ENCODE peak calls at places on chromosomes 16 and 17, in six cellular contexts. C is HCT116, G is PC-3, U is SK-N-SH, K is GM23338, T is neural progenitor cell. D is an unnamed sample.

GRCh38 chr17:59427425-59427921 is 96.0 kb downstream of the YPEL2 start:
- DNase-seq in C (no peak), G (peak; percentile 30), U (no peak), K (no peak), T (no peak), D (no peak)

GRCh38 chr16:77584205-77584859 is 138.0 kb upstream of the NUDT7 start:
- DNase-seq in C (peak; percentile 46), G (peak; percentile 72), U (peak; percentile 55), K (peak; percentile 78), T (peak; percentile 70), D (peak; percentile 74)

GRCh38 chr17:43183921-43184320 is 12.9 kb downstream of the NBR1 start:
- DNase-seq in C (no peak), G (no peak), U (no peak), K (no peak), T (no peak), D (no peak)

GRCh38 chr17:8273884-8274444 is 14.5 kb upstream of the RANGRF start:
- DNase-seq in C (no peak), G (no peak), U (no peak), K (no peak), T (no peak), D (peak; percentile 62)

GRCh38 chr16:75244225-75244792 is 7.1 kb downstream of the BCAR1 start:
- DNase-seq in C (no peak), G (peak; percentile 27), U (no peak), K (no peak), T (no peak), D (peak; percentile 53)

GRCh38 chr17:67585077-67585602 is 132.6 kb upstream of the NOL11 start:
- DNase-seq in C (no peak), G (peak; percentile 75), U (no peak), K (no peak), T (no peak), D (peak; percentile 44)

GRCh38 chr16:56985288-56985961 is 3.9 kb upstream of the NLRC5 start:
- DNase-seq in C (peak; percentile 62), G (peak; percentile 65), U (no peak), K (no peak), T (no peak), D (peak; percentile 73)

GRCh38 chr17:75009139-75009724 is 3.2 kb upstream of the MRPL58 start:
- DNase-seq in C (no peak), G (peak; percentile 46), U (no peak), K (no peak), T (no peak), D (no peak)

GRCh38 chr17:7129311-7129710 is 14.7 kb upstream of the ASGR2 start:
- DNase-seq in C (no peak), G (no peak), U (no peak), K (no peak), T (no peak), D (no peak)

GRCh38 chr17:11389583-11389982 is 148.6 kb downstream of the SHISA6 start:
- DNase-seq in C (no peak), G (no peak), U (no peak), K (no peak), T (no peak), D (no peak)

GRCh38 chr17:63096426-63096825 is 130.4 kb downstream of the TANC2 start:
- DNase-seq in C (no peak), G (no peak), U (no peak), K (no peak), T (no peak), D (no peak)

GRCh38 chr16:31201511-31202401 is 804 bp downstream of the PYCARD start:
- DNase-seq in C (no peak), G (no peak), U (peak; percentile 50), K (peak; percentile 79), T (peak; percentile 20), D (peak; percentile 44)

GRCh38 chr17:75814021-75814395 is 29.4 kb downstream of the UNK start:
- DNase-seq in C (no peak), G (no peak), U (no peak), K (no peak), T (no peak), D (no peak)

GRCh38 chr17:82424863-82425159 is 6.4 kb upstream of the OGFOD3 start:
- DNase-seq in C (no peak), G (no peak), U (no peak), K (no peak), T (no peak), D (no peak)

GRCh38 chr16:86723699-86724098 is 145.3 kb downstream of the FOXL1 start:
- DNase-seq in C (peak; percentile 21), G (no peak), U (no peak), K (peak; percentile 80), T (peak; percentile 69), D (no peak)

GRCh38 chr16:69465881-69466280 is 41.5 kb downstream of the CYB5B start:
- DNase-seq in C (no peak), G (no peak), U (no peak), K (no peak), T (no peak), D (no peak)

GRCh38 chr17:72346306-72346705 is 225.5 kb downstream of the SOX9 start:
- DNase-seq in C (no peak), G (no peak), U (no peak), K (no peak), T (no peak), D (no peak)

GRCh38 chr17:17508641-17509591 is 12.7 kb upstream of the RASD1 start:
- DNase-seq in C (no peak), G (no peak), U (no peak), K (no peak), T (no peak), D (no peak)

GRCh38 chr16:52074133-52074532 is 472.8 kb downstream of the TOX3 start:
- DNase-seq in C (no peak), G (no peak), U (no peak), K (no peak), T (no peak), D (no peak)

DNA sequence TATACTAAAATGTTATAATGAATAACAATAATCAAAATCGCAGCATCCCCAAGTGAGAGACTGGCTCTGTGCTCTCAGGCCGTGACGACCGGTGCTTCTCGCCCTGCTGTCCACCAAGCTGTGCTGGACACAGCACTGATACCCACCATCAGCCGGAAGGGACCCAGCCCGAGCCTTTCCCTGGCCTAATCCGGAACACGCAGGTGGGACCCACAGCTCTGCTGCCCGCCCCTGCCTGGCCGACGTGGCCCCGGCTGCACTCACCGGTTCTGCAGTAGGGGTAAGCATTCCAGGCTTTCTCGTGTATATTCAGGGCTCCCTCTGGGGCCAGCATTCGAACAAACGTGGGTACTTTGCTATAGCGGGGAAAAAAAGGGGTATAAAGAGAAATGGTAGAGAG is 14.6 kb downstream of the PITPNA start:
- DNase-seq in C (no peak), G (no peak), U (no peak), K (no peak), T (no peak), D (no peak)
- H3K4me2 ChIP-seq in C (no peak overlapping the region), G (no peak overlapping the region), U (no peak overlapping the region), K (no peak overlapping the region), T (no peak overlapping the region), D (no peak overlapping the region)

GRCh38 chr16:85002643-85003042 is 8.7 kb downstream of the ZDHHC7 start:
- DNase-seq in C (no peak), G (no peak), U (no peak), K (no peak), T (peak; percentile 17), D (no peak)
- TF ChIP-seq EZH2phosphoT487 in C (no peak), G (no peak), U (no peak), K (no peak), T (no peak), D (no peak)

DNA sequence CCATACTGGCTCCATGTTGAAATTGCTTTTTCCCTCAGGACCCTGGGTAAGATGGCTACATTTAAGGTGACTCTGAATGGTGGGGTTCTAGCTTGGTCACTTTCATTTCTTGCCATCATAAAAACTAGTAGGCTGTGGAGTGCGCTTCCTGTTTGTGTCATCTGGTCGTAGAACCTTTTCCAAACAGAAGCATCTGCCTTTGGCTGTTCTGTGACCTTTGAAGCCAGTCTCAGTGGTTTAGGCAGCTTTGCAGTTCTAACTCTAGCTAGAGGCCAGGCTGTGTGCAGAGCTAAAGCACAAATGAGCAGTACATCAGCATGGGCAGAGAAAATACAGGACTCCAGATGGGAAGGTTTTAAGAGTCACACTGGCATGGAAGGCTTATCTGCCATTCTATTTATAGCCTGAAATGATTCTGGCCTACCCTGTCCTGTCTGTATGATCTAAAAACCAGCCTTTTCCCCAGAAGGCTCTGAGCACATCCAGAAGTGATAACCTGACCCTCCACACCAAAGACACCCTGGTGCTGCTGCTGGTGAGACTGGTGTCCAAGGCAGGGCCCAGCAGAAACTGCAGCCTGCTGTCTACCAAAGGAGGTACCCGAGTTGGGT is 8.6 kb downstream of the ESRP2 start:
- DNase-seq in C (no peak), G (no peak), U (peak; percentile 41), K (no peak), T (no peak), D (peak; percentile 22)
- H3K4me2 ChIP-seq in C (no peak overlapping the region), G (no peak overlapping the region), U (no peak overlapping the region), K (no peak overlapping the region), T (no peak overlapping the region), D (no peak overlapping the region)

DNA sequence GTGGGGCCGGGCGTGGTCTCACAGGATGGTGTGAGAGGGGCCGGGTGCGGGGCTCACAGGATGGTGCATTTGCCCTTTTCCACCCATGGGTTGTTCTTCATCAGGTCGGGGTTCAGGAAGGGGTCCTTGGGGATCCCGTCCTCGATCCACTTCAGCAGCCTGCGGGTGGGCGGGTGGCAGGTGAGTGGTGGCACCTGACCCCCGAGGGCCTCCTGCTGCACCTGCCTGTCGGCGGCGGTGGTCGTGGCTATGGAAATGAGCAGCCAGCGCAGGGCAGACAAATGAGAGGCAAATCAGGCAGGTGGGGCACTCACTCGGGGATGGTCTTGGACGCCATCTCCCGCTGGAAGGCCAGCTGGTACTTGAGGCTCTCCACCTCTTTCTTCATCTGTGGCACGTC is 1.9 kb downstream of the GNG13 start:
- DNase-seq in C (no peak), G (no peak), U (no peak), K (no peak), T (no peak), D (no peak)
- TF ChIP-seq EZH2phosphoT487 in C (no peak), G (no peak), U (no peak), K (no peak), T (no peak), D (no peak)

DNA sequence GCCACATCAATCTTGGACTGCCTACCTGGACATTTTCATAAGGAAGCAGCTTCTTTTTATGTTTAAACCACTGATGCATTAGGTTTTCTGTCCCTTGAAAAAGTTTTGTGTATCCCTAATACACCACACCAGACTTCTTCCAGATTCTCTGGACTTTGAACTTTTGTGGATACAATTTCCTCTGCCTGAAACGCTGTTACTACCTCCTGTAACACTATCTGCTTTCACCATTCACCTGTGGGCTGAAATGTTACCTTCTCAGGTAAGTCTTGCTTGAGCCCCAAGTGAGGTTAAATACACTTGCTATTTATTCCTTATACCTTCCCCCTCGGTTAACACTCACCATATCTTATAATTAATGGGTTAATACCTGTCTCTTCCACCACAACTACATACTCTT is 2.7 kb downstream of the ZZEF1 start:
- DNase-seq in C (no peak), G (no peak), U (no peak), K (no peak), T (no peak), D (no peak)
- H3K4me2 ChIP-seq in C (no peak overlapping the region), G (no peak overlapping the region), U (no peak overlapping the region), K (no peak overlapping the region), T (no peak overlapping the region), D (peak overlapping the region; percentile 84)

D was measured in hepatocyte.